ENCODE peak calls at places on chromosomes 6 and 20, in ten cellular contexts. T, U, M, B, R, H, K, S, W and Z are unnamed samples.
A peak's percentile ranks its signal among the peaks of the same experiment; 100 is the strongest.

GRCh38 chr20:43914697-43915208 is at the start of gene TOX2:
- DNase-seq in U (peak; percentile 96), H (peak; percentile 56), K (peak; percentile 42), B (no peak), T (no peak), R (peak; percentile 32), M (peak; percentile 21), S (peak; percentile 19), W (no peak), Z (peak; percentile 75)

GRCh38 chr6:56965126-56965525 is 10.2 kb downstream of the BEND6 start:
- DNase-seq in B (no peak), H (no peak), U (no peak), W (no peak), K (no peak), T (no peak), R (no peak), S (no peak), M (no peak), Z (no peak)

GRCh38 chr6:169169375-169169774 is 84.3 kb downstream of the THBS2 start:
- DNase-seq in H (no peak), K (no peak), U (no peak), R (no peak), B (no peak), M (no peak), T (no peak), S (no peak), W (no peak), Z (peak; percentile 70)

GRCh38 chr20:53757472-53757913 is 163.9 kb upstream of the ZNF217 start:
- DNase-seq in H (no peak), T (no peak), S (no peak), U (no peak), M (no peak), K (no peak), B (no peak), W (no peak), R (no peak), Z (peak; percentile 89)

GRCh38 chr20:7911586-7912330 is 28.5 kb downstream of the HAO1 start:
- DNase-seq in W (no peak), H (no peak), T (no peak), R (no peak), U (no peak), M (no peak), B (no peak), S (no peak), K (no peak), Z (no peak)

GRCh38 chr6:143090314-143091044 is 29.8 kb downstream of the AIG1 start:
- DNase-seq in M (no peak), B (no peak), R (no peak), K (no peak), S (no peak), T (no peak), U (no peak), W (no peak), H (no peak), Z (no peak)

GRCh38 chr6:37048851-37049734 is 43.6 kb downstream of the FGD2 start:
- DNase-seq in H (peak; percentile 76), K (peak; percentile 91), B (no peak), S (peak; percentile 53), W (peak; percentile 95), M (no peak), R (peak; percentile 64), T (peak; percentile 30), U (no peak), Z (peak; percentile 85)

GRCh38 chr20:17816804-17817590 is 117.2 kb downstream of the BANF2 start:
- DNase-seq in S (no peak), K (no peak), T (no peak), B (no peak), R (no peak), M (no peak), H (peak; percentile 63), U (no peak), W (no peak), Z (no peak)

GRCh38 chr20:46242390-46242789 is 65.9 kb downstream of the CDH22 start:
- DNase-seq in M (no peak), H (no peak), B (no peak), R (no peak), W (no peak), S (no peak), T (no peak), U (no peak), K (no peak), Z (no peak)

GRCh38 chr6:142613981-142614380 is 312.2 kb downstream of the ADGRG6 start:
- DNase-seq in S (no peak), U (no peak), K (no peak), B (no peak), H (no peak), W (peak; percentile 1), R (no peak), M (no peak), T (no peak), Z (no peak)

GRCh38 chr6:129661478-129662405 is 48.2 kb downstream of the ARHGAP18 start:
- DNase-seq in K (no peak), H (no peak), U (no peak), T (no peak), B (peak; percentile 64), S (no peak), R (no peak), W (no peak), M (no peak), Z (no peak)

GRCh38 chr20:46894579-46894958 is at the start of gene EYA2:
- DNase-seq in B (no peak), W (peak; percentile 25), H (peak; percentile 7), U (peak; percentile 72), S (no peak), M (peak; percentile 28), R (no peak), T (no peak), K (no peak), Z (peak; percentile 81)

GRCh38 chr20:56851552-56851951 is 222.4 kb downstream of the TFAP2C start:
- DNase-seq in U (no peak), K (no peak), W (no peak), R (no peak), H (no peak), B (no peak), T (no peak), S (no peak), M (no peak), Z (no peak)

GRCh38 chr6:142671791-142672190 is 273.2 kb downstream of the HIVEP2 start:
- DNase-seq in M (no peak), H (no peak), R (no peak), B (no peak), T (no peak), U (no peak), W (no peak), S (no peak), K (no peak), Z (no peak)

DNA sequence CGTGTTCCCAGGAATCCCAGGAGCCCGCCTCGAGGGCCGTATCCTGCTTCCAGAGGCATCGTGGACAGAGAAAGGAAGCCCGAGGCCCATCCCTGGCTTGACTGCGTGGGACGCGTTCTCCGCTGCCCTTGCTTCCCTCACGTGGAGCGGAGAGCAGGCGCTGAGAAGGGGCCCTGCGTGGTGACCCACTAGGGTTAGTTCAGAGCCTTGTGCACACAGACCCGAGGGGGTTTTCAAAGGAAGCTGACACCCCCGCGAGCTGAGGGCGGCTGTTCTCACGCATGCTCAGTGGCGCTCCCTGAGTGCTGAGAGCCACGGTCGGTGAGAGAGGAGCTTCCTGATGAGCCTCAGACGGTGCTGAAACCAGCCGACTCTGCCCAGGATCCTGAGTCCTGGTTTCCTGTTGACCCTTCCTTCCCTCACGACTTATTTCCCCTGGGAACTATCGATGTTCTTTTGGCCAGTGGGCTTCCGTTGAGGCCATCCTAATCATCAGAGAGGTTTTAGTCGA is 28.9 kb upstream of the CCR6 start:
- DNase-seq in M (no peak), K (no peak), B (no peak), S (peak; percentile 83), R (peak; percentile 72), W (no peak), H (no peak), T (no peak), U (no peak), Z (no peak)
- H3K27ac ChIP-seq in M (no peak overlapping the region), K (no peak overlapping the region), B (no peak overlapping the region), S (peak overlapping the region; percentile 68), R (peak overlapping the region; percentile 62), W (no peak overlapping the region), H (no peak overlapping the region), T (no peak overlapping the region), U (no peak overlapping the region), Z (no peak overlapping the region)

GRCh38 chr6:42193491-42193894 is 1.3 kb downstream of the GUCA1B start:
- DNase-seq in H (peak; percentile 45), K (peak; percentile 18), M (no peak), S (no peak), B (no peak), U (no peak), W (no peak), R (no peak), T (no peak), Z (no peak)
- H3K4me3 ChIP-seq in H (no peak overlapping the region), K (no peak overlapping the region), M (no peak overlapping the region), S (no peak overlapping the region), B (no peak overlapping the region), U (peak overlapping the region; percentile 27), W (no peak overlapping the region), R (no peak overlapping the region), T (no peak overlapping the region), Z (no peak overlapping the region)

GRCh38 chr6:152300517-152300916 is 336.6 kb downstream of the SYNE1 start:
- DNase-seq in W (no peak), B (no peak), M (no peak), H (no peak), R (no peak), K (no peak), U (no peak), S (no peak), T (no peak), Z (no peak)
- H3K27ac ChIP-seq in W (peak overlapping the region; percentile 7), B (peak overlapping the region; percentile 0), M (no peak overlapping the region), H (no peak overlapping the region), R (peak overlapping the region; percentile 87), K (no peak overlapping the region), U (peak overlapping the region; percentile 97), S (no peak overlapping the region), T (peak overlapping the region; percentile 65), Z (no peak overlapping the region)

GRCh38 chr20:61254881-61255589 is 3.0 kb downstream of the CDH4 start:
- DNase-seq in S (no peak), K (no peak), U (no peak), W (peak; percentile 57), H (peak; percentile 82), M (no peak), R (no peak), T (no peak), B (no peak), Z (no peak)
- H3K4me3 ChIP-seq in S (no peak overlapping the region), K (no peak overlapping the region), U (no peak overlapping the region), W (no peak overlapping the region), H (no peak overlapping the region), M (no peak overlapping the region), R (no peak overlapping the region), T (no peak overlapping the region), B (no peak overlapping the region), Z (no peak overlapping the region)

GRCh38 chr20:20933559-20933958 is 172.6 kb downstream of the LINC00237 start:
- DNase-seq in R (no peak), K (no peak), W (no peak), S (no peak), M (no peak), U (no peak), B (no peak), T (no peak), H (no peak), Z (no peak)
- H3K27ac ChIP-seq in R (no peak overlapping the region), K (no peak overlapping the region), W (no peak overlapping the region), S (no peak overlapping the region), M (no peak overlapping the region), U (no peak overlapping the region), B (no peak overlapping the region), T (no peak overlapping the region), H (no peak overlapping the region), Z (no peak overlapping the region)